ENCODE peak calls at places on chromosome 19, in five cellular contexts. One of them, this sample, is unnamed.

GRCh38 chr19:43505186-43505456 is 575 bp upstream of the PHLDB3 start:
- DNase-seq in GM23338: no peak
- DNase-seq in neural progenitor cell: no peak
- DNase-seq in prostate gland: no peak
- DNase-seq in brain microvascular endothelial cell: no peak
- DNase-seq in this sample: no peak

GRCh38 chr19:51485960-51486359 is 7.6 kb downstream of the CEACAM18 start:
- DNase-seq in GM23338: no peak
- DNase-seq in neural progenitor cell: no peak
- DNase-seq in prostate gland: no peak
- DNase-seq in brain microvascular endothelial cell: no peak
- DNase-seq in this sample: no peak

GRCh38 chr19:13938361-13939027 is at the start of gene PODNL1:
- DNase-seq in GM23338: peak
- DNase-seq in neural progenitor cell: peak
- DNase-seq in prostate gland: no peak
- DNase-seq in brain microvascular endothelial cell: peak
- DNase-seq in this sample: no peak

GRCh38 chr19:32471095-32471494 is 65.5 kb downstream of the DPY19L3 start:
- DNase-seq in GM23338: no peak
- DNase-seq in neural progenitor cell: no peak
- DNase-seq in prostate gland: no peak
- DNase-seq in brain microvascular endothelial cell: peak
- DNase-seq in this sample: no peak

GRCh38 chr19:53549354-53549753 is 11.4 kb downstream of the ZNF331 start:
- DNase-seq in GM23338: peak
- DNase-seq in neural progenitor cell: no peak
- DNase-seq in prostate gland: no peak
- DNase-seq in brain microvascular endothelial cell: peak
- DNase-seq in this sample: no peak

GRCh38 chr19:16338470-16339360 is 14.1 kb downstream of the KLF2 start:
- DNase-seq in GM23338: peak
- DNase-seq in neural progenitor cell: no peak
- DNase-seq in prostate gland: no peak
- DNase-seq in brain microvascular endothelial cell: peak
- DNase-seq in this sample: no peak

GRCh38 chr19:19657397-19657783 is 6.1 kb downstream of the ATP13A1 start:
- DNase-seq in GM23338: no peak
- DNase-seq in neural progenitor cell: no peak
- DNase-seq in prostate gland: no peak
- DNase-seq in brain microvascular endothelial cell: no peak
- DNase-seq in this sample: no peak

GRCh38 chr19:34041922-34042521 is 130.3 kb upstream of the LSM14A start:
- DNase-seq in GM23338: peak
- DNase-seq in neural progenitor cell: peak
- DNase-seq in prostate gland: no peak
- DNase-seq in brain microvascular endothelial cell: peak
- DNase-seq in this sample: peak

GRCh38 chr19:29579308-29579910 is 26.7 kb upstream of the POP4 start:
- DNase-seq in GM23338: no peak
- DNase-seq in neural progenitor cell: no peak
- DNase-seq in prostate gland: no peak
- DNase-seq in brain microvascular endothelial cell: no peak
- DNase-seq in this sample: no peak

DNA sequence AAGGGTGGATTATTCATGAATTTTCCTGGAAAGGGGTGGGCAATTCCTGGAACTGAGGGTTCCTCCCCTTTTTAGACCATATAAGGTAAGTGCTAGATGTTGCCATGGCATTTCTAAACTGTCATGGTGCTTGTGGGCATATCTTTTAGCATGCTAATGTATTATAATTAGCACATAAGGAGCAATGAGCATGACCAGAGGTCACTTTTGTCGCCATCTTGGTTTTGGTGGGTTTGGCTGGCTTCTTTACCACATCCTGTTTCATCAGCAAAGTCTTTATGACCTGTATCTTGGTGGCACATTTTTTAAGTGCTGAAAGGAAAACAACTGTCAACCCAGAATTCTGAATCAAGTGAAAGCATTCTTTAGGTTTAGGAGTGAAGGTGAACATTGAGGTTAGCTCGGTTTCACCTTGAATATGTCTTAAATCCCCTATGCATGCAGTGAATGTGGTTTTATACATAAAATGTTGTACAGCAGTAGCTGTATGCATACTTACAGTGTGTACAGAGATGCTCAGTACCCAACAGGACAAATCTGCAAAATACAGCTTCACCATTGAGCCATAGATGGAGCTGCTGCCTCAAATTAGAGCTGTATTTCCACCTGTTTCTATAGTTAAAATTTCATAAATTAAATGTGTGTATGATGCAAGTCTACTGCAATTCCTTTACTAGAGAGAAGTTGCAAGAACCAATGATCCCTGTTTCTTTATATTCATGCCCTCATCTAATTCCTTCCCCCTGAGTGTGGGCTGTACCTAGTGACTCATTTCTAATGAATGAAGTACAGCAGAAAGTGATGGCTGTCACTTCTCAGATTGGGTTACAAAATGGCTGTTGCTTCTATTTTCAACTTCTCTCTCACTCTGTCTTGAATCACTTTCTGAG is 25.3 kb upstream of the IGSF23 start:
- DNase-seq in GM23338: no peak
- DNase-seq in neural progenitor cell: no peak
- DNase-seq in prostate gland: no peak
- DNase-seq in brain microvascular endothelial cell: peak
- DNase-seq in this sample: no peak
- TF ChIP-seq CTCF in GM23338: no peak
- TF ChIP-seq CTCF in neural progenitor cell: no peak
- TF ChIP-seq CTCF in prostate gland: no peak
- TF ChIP-seq CTCF in brain microvascular endothelial cell: peak
- TF ChIP-seq CTCF in this sample: no peak

GRCh38 chr19:18292810-18293641 is 11.6 kb upstream of the JUND start:
- DNase-seq in GM23338: peak
- DNase-seq in neural progenitor cell: peak
- DNase-seq in prostate gland: peak
- DNase-seq in brain microvascular endothelial cell: peak
- DNase-seq in this sample: peak
- TF ChIP-seq CTCF in GM23338: no peak
- TF ChIP-seq CTCF in neural progenitor cell: no peak
- TF ChIP-seq CTCF in prostate gland: no peak
- TF ChIP-seq CTCF in brain microvascular endothelial cell: peak
- TF ChIP-seq CTCF in this sample: no peak

DNA sequence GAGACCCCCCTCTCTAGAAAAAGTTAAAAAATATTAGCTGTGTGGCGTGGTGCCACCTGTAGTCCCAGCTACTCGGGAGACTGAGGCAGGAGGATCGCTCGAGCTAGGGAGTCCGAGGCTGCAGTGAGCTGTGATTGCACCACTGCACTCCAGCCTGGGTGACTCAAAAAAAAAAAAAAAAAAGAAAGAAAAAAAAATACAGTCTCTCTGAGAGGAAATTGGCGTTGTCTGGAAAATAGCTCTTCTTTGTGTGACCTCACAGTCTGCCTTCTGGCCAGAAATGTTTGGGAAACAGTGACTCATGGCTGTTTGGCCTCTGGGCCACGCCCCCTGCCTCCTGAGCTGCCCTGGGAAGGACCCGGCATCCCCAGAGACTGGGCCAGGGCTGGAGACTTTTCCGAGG is 10.7 kb downstream of the MARCHF2 start:
- DNase-seq in GM23338: peak
- DNase-seq in neural progenitor cell: no peak
- DNase-seq in prostate gland: peak
- DNase-seq in brain microvascular endothelial cell: peak
- DNase-seq in this sample: peak
- TF ChIP-seq CTCF in GM23338: no peak
- TF ChIP-seq CTCF in neural progenitor cell: no peak
- TF ChIP-seq CTCF in prostate gland: no peak
- TF ChIP-seq CTCF in brain microvascular endothelial cell: no peak
- TF ChIP-seq CTCF in this sample: no peak

GRCh38 chr19:10928563-10929401 is at the start of the genes TIMM29 and YIPF2:
- DNase-seq in GM23338: peak
- DNase-seq in neural progenitor cell: peak
- DNase-seq in prostate gland: peak
- DNase-seq in brain microvascular endothelial cell: peak
- DNase-seq in this sample: peak
- TF ChIP-seq CTCF in GM23338: no peak
- TF ChIP-seq CTCF in neural progenitor cell: no peak
- TF ChIP-seq CTCF in prostate gland: peak
- TF ChIP-seq CTCF in brain microvascular endothelial cell: no peak
- TF ChIP-seq CTCF in this sample: no peak

GRCh38 chr19:57276430-57276829 is 3.9 kb upstream of the ZNF460 start:
- DNase-seq in GM23338: no peak
- DNase-seq in neural progenitor cell: no peak
- DNase-seq in prostate gland: no peak
- DNase-seq in brain microvascular endothelial cell: no peak
- DNase-seq in this sample: no peak

GRCh38 chr19:57280913-57281425 is 684 bp downstream of the ZNF460 start:
- DNase-seq in GM23338: no peak
- DNase-seq in neural progenitor cell: no peak
- DNase-seq in prostate gland: no peak
- DNase-seq in brain microvascular endothelial cell: no peak
- DNase-seq in this sample: no peak

GRCh38 chr19:57280165-57280912 is at the start of gene ZNF460:
- DNase-seq in GM23338: peak
- DNase-seq in neural progenitor cell: peak
- DNase-seq in prostate gland: peak
- DNase-seq in brain microvascular endothelial cell: peak
- DNase-seq in this sample: peak

GRCh38 chr19:57282011-57282636 is 1.8 kb downstream of the ZNF460 start:
- DNase-seq in GM23338: no peak
- DNase-seq in neural progenitor cell: no peak
- DNase-seq in prostate gland: no peak
- DNase-seq in brain microvascular endothelial cell: no peak
- DNase-seq in this sample: no peak

GRCh38 chr19:57279418-57280164 is 694 bp upstream of the ZNF460 start:
- DNase-seq in GM23338: peak
- DNase-seq in neural progenitor cell: peak
- DNase-seq in prostate gland: peak
- DNase-seq in brain microvascular endothelial cell: peak
- DNase-seq in this sample: peak
- TF ChIP-seq CTCF in GM23338: peak
- TF ChIP-seq CTCF in neural progenitor cell: peak
- TF ChIP-seq CTCF in prostate gland: no peak
- TF ChIP-seq CTCF in brain microvascular endothelial cell: peak
- TF ChIP-seq CTCF in this sample: no peak

GRCh38 chr19:4589579-4590410 is 30.3 kb upstream of the SEMA6B start:
- DNase-seq in GM23338: peak
- DNase-seq in neural progenitor cell: peak
- DNase-seq in prostate gland: no peak
- DNase-seq in brain microvascular endothelial cell: no peak
- DNase-seq in this sample: peak
- TF ChIP-seq CTCF in GM23338: peak
- TF ChIP-seq CTCF in neural progenitor cell: peak
- TF ChIP-seq CTCF in prostate gland: peak
- TF ChIP-seq CTCF in brain microvascular endothelial cell: peak
- TF ChIP-seq CTCF in this sample: peak

GRCh38 chr19:932647-933552 is 7.1 kb downstream of the ARID3A start:
- DNase-seq in GM23338: peak
- DNase-seq in neural progenitor cell: peak
- DNase-seq in prostate gland: no peak
- DNase-seq in brain microvascular endothelial cell: peak
- DNase-seq in this sample: peak
- TF ChIP-seq CTCF in GM23338: no peak
- TF ChIP-seq CTCF in neural progenitor cell: no peak
- TF ChIP-seq CTCF in prostate gland: no peak
- TF ChIP-seq CTCF in brain microvascular endothelial cell: peak
- TF ChIP-seq CTCF in this sample: no peak

DNA sequence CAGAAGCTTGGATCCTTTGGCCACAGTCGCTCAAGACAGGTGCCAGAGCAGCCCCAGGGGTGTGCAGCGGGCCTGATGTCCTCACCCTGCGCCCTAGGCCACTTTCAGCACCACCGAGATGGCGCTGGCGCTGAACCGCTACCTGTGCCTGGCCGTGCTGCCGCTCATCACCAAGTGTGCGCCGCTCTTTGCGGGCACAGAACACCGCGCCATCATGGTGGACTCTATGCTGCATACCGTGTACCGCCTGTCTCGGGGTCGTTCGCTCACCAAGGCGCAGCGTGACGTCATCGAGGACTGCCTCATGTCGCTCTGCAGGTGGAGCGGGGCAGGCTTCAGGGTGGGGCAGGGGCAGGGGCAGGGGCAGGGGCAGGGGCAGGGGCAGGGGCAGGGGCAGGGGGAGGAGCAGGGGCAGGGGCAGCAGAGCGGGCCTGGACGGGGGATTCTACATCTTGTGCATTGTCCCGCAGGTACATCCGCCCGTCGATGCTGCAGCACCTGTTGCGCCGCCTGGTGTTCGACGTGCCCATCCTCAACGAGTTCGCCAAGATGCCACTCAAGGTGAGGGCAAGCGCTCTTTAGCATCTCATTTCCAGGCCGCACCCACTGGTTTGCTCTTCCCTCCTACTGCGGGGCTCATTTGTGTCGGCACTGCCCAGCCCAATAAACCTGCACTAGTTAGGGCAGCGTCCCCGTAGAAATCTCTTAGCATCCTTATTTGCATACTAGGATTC is 69.1 kb downstream of the RYR1 start:
- DNase-seq in GM23338: peak
- DNase-seq in neural progenitor cell: no peak
- DNase-seq in prostate gland: no peak
- DNase-seq in brain microvascular endothelial cell: no peak
- DNase-seq in this sample: no peak
- TF ChIP-seq CTCF in GM23338: no peak
- TF ChIP-seq CTCF in neural progenitor cell: no peak
- TF ChIP-seq CTCF in prostate gland: no peak
- TF ChIP-seq CTCF in brain microvascular endothelial cell: no peak
- TF ChIP-seq CTCF in this sample: no peak

This sample was measured in nephron progenitor cell.